ENCODE peak calls at places on chromosome 5, in five cellular contexts. One of them, this sample, is unnamed.

GRCh38 chr5:138655530-138656245 is 80.5 kb upstream of the HSPA9 start:
- DNase-seq in cardiac fibroblast: peak; percentile 46
- DNase-seq in lower lobe of right lung: no peak
- DNase-seq in lower leg skin: no peak
- DNase-seq in bronchial epithelial cell: no peak
- DNase-seq in this sample: no peak

GRCh38 chr5:76257897-76258296 is 145.2 kb upstream of the IQGAP2 start:
- DNase-seq in cardiac fibroblast: no peak
- DNase-seq in lower lobe of right lung: no peak
- DNase-seq in lower leg skin: no peak
- DNase-seq in bronchial epithelial cell: no peak
- DNase-seq in this sample: no peak

GRCh38 chr5:150989695-150990094 is 30.7 kb upstream of the GPX3 start:
- DNase-seq in cardiac fibroblast: peak; percentile 10
- DNase-seq in lower lobe of right lung: no peak
- DNase-seq in lower leg skin: no peak
- DNase-seq in bronchial epithelial cell: no peak
- DNase-seq in this sample: peak; percentile 21

GRCh38 chr5:116573279-116573616 is 1.4 kb downstream of the SEMA6A start:
- DNase-seq in cardiac fibroblast: no peak
- DNase-seq in lower lobe of right lung: peak; percentile 47
- DNase-seq in lower leg skin: peak; percentile 89
- DNase-seq in bronchial epithelial cell: no peak
- DNase-seq in this sample: no peak

GRCh38 chr5:93164690-93165089 is 416.3 kb downstream of the NR2F1-AS1 start:
- DNase-seq in cardiac fibroblast: peak; percentile 95
- DNase-seq in lower lobe of right lung: no peak
- DNase-seq in lower leg skin: no peak
- DNase-seq in bronchial epithelial cell: peak; percentile 70
- DNase-seq in this sample: no peak

GRCh38 chr5:73605223-73606087 is 20.5 kb upstream of the ARHGEF28 start:
- DNase-seq in cardiac fibroblast: peak; percentile 76
- DNase-seq in lower lobe of right lung: no peak
- DNase-seq in lower leg skin: no peak
- DNase-seq in bronchial epithelial cell: peak; percentile 54
- DNase-seq in this sample: no peak

GRCh38 chr5:164597293-164597900 is 1092.0 kb downstream of the MAT2B start:
- DNase-seq in cardiac fibroblast: peak; percentile 1
- DNase-seq in lower lobe of right lung: no peak
- DNase-seq in lower leg skin: no peak
- DNase-seq in bronchial epithelial cell: peak; percentile 20
- DNase-seq in this sample: peak; percentile 9

GRCh38 chr5:44001675-44002380 is 387.4 kb downstream of the FGF10 start:
- DNase-seq in cardiac fibroblast: peak; percentile 40
- DNase-seq in lower lobe of right lung: no peak
- DNase-seq in lower leg skin: no peak
- DNase-seq in bronchial epithelial cell: no peak
- DNase-seq in this sample: no peak

GRCh38 chr5:26231316-26231715 is 807.1 kb downstream of the CDH9 start:
- DNase-seq in cardiac fibroblast: no peak
- DNase-seq in lower lobe of right lung: no peak
- DNase-seq in lower leg skin: peak; percentile 54
- DNase-seq in bronchial epithelial cell: no peak
- DNase-seq in this sample: no peak

GRCh38 chr5:67303356-67303755 is 106.8 kb upstream of the CD180 start:
- DNase-seq in cardiac fibroblast: peak; percentile 84
- DNase-seq in lower lobe of right lung: no peak
- DNase-seq in lower leg skin: no peak
- DNase-seq in bronchial epithelial cell: peak; percentile 67
- DNase-seq in this sample: peak; percentile 1

GRCh38 chr5:112594060-112594850 is 143.4 kb upstream of the APC start:
- DNase-seq in cardiac fibroblast: no peak
- DNase-seq in lower lobe of right lung: no peak
- DNase-seq in lower leg skin: no peak
- DNase-seq in bronchial epithelial cell: peak; percentile 13
- DNase-seq in this sample: no peak

GRCh38 chr5:54197018-54197417 is 113.4 kb downstream of the ARL15 start:
- DNase-seq in cardiac fibroblast: no peak
- DNase-seq in lower lobe of right lung: no peak
- DNase-seq in lower leg skin: no peak
- DNase-seq in bronchial epithelial cell: no peak
- DNase-seq in this sample: no peak

GRCh38 chr5:10689391-10690081 is 71.5 kb downstream of the DAP start:
- DNase-seq in cardiac fibroblast: peak; percentile 64
- DNase-seq in lower lobe of right lung: no peak
- DNase-seq in lower leg skin: no peak
- DNase-seq in bronchial epithelial cell: no peak
- DNase-seq in this sample: peak; percentile 44

GRCh38 chr5:6728011-6728794 is 15.0 kb downstream of the TENT4A start:
- DNase-seq in cardiac fibroblast: no peak
- DNase-seq in lower lobe of right lung: no peak
- DNase-seq in lower leg skin: no peak
- DNase-seq in bronchial epithelial cell: no peak
- DNase-seq in this sample: peak; percentile 72

GRCh38 chr5:57032151-57032551 is 80.2 kb upstream of the MIER3 start:
- DNase-seq in cardiac fibroblast: no peak
- DNase-seq in lower lobe of right lung: no peak
- DNase-seq in lower leg skin: no peak
- DNase-seq in bronchial epithelial cell: peak; percentile 31
- DNase-seq in this sample: no peak

GRCh38 chr5:137097203-137097602 is 401.9 kb downstream of the SPOCK1 start:
- DNase-seq in cardiac fibroblast: peak; percentile 17
- DNase-seq in lower lobe of right lung: no peak
- DNase-seq in lower leg skin: peak; percentile 17
- DNase-seq in bronchial epithelial cell: no peak
- DNase-seq in this sample: no peak

GRCh38 chr5:27313549-27313948 is 275.2 kb upstream of the CDH9 start:
- DNase-seq in cardiac fibroblast: no peak
- DNase-seq in lower lobe of right lung: no peak
- DNase-seq in lower leg skin: no peak
- DNase-seq in bronchial epithelial cell: no peak
- DNase-seq in this sample: no peak

GRCh38 chr5:154683101-154683757 is 71.9 kb upstream of the LARP1 start:
- DNase-seq in cardiac fibroblast: no peak
- DNase-seq in lower lobe of right lung: no peak
- DNase-seq in lower leg skin: no peak
- DNase-seq in bronchial epithelial cell: no peak
- DNase-seq in this sample: no peak

GRCh38 chr5:13251623-13252367 is 692.7 kb downstream of the DNAH5 start:
- DNase-seq in cardiac fibroblast: peak; percentile 13
- DNase-seq in lower lobe of right lung: no peak
- DNase-seq in lower leg skin: no peak
- DNase-seq in bronchial epithelial cell: no peak
- DNase-seq in this sample: no peak

GRCh38 chr5:96338089-96338488 is 95.0 kb downstream of the PCSK1 start:
- DNase-seq in cardiac fibroblast: no peak
- DNase-seq in lower lobe of right lung: no peak
- DNase-seq in lower leg skin: no peak
- DNase-seq in bronchial epithelial cell: no peak
- DNase-seq in this sample: no peak

GRCh38 chr5:41925555-41925946 is 470 bp downstream of the FBXO4 start:
- DNase-seq in cardiac fibroblast: peak; percentile 53
- DNase-seq in lower lobe of right lung: no peak
- DNase-seq in lower leg skin: peak; percentile 87
- DNase-seq in bronchial epithelial cell: peak; percentile 48
- DNase-seq in this sample: no peak

GRCh38 chr5:109485030-109485429 is 75.3 kb upstream of the PJA2 start:
- DNase-seq in cardiac fibroblast: peak; percentile 9
- DNase-seq in lower lobe of right lung: peak; percentile 71
- DNase-seq in lower leg skin: peak; percentile 87
- DNase-seq in bronchial epithelial cell: no peak
- DNase-seq in this sample: no peak
- H3K4me3 ChIP-seq in cardiac fibroblast: no peak overlapping the region
- H3K4me3 ChIP-seq in lower lobe of right lung: no peak overlapping the region
- H3K4me3 ChIP-seq in lower leg skin: no peak overlapping the region
- H3K4me3 ChIP-seq in bronchial epithelial cell: no peak overlapping the region
- H3K4me3 ChIP-seq in this sample: no peak overlapping the region

GRCh38 chr5:135035678-135036030 is 1.6 kb upstream of the PITX1 start:
- DNase-seq in cardiac fibroblast: no peak
- DNase-seq in lower lobe of right lung: peak; percentile 25
- DNase-seq in lower leg skin: no peak
- DNase-seq in bronchial epithelial cell: no peak
- DNase-seq in this sample: no peak

GRCh38 chr5:135034963-135035677 is 1.1 kb upstream of the PITX1 start:
- DNase-seq in cardiac fibroblast: no peak
- DNase-seq in lower lobe of right lung: peak; percentile 24
- DNase-seq in lower leg skin: no peak
- DNase-seq in bronchial epithelial cell: no peak
- DNase-seq in this sample: no peak

GRCh38 chr5:135033866-135034185 is 202 bp downstream of the PITX1 start:
- DNase-seq in cardiac fibroblast: no peak
- DNase-seq in lower lobe of right lung: no peak
- DNase-seq in lower leg skin: no peak
- DNase-seq in bronchial epithelial cell: no peak
- DNase-seq in this sample: no peak

GRCh38 chr5:135033026-135033861 is 784 bp downstream of the PITX1 start:
- DNase-seq in cardiac fibroblast: peak; percentile 30
- DNase-seq in lower lobe of right lung: peak; percentile 45
- DNase-seq in lower leg skin: no peak
- DNase-seq in bronchial epithelial cell: peak; percentile 36
- DNase-seq in this sample: no peak

DNA sequence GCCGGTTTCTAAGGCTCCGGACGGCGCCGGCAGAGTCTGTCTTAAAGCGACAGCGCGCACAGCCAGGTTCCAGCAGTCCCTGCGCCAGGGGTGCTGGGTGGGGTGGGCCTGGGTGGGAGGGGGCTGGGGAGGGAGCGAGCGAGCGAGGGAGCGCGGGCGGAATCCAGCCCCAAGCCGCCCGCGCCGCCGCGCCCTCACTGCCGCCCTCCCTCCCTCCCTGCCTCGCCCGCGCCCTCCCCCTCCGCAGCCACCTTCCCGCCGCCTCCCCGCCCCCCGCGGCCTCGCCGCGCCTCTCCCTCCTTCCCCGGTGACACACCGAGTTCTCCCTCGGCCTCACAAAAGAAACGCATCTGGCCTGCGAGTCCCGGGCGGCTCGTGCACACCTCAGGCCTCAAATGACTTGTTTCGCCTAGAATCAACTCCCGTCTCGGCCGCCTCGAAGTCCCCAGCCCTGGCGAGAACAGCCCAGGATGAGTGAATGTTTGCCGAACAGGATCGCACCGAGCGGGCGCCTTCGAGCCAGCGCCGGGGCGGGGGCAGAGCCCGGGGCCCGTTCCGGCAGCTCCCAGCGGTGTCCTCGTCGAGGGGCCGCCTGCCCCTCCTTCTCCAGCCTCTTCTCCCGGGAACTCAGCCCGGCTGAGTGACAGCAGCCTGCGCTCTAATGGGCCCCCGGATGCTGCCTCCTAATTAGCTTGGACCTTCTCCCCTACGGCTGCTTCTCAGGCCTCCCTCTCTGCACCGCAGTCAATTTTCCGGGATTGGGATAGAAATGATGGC is at the start of gene PITX1:
- DNase-seq in cardiac fibroblast: peak; percentile 12
- DNase-seq in lower lobe of right lung: peak; percentile 52
- DNase-seq in lower leg skin: no peak
- DNase-seq in bronchial epithelial cell: peak; percentile 65
- DNase-seq in this sample: peak; percentile 42
- H3K4me3 ChIP-seq in cardiac fibroblast: peak within 1 kb of the TSS; percentile 18
- H3K4me3 ChIP-seq in lower lobe of right lung: peak within 1 kb of the TSS; percentile 50
- H3K4me3 ChIP-seq in lower leg skin: peak within 1 kb of the TSS; percentile 28
- H3K4me3 ChIP-seq in bronchial epithelial cell: peak within 1 kb of the TSS; percentile 61
- H3K4me3 ChIP-seq in this sample: peak within 1 kb of the TSS; percentile 60

GRCh38 chr5:180785794-180786221 is 16.8 kb downstream of the MGAT1 start:
- DNase-seq in cardiac fibroblast: peak; percentile 79
- DNase-seq in lower lobe of right lung: peak; percentile 59
- DNase-seq in lower leg skin: no peak
- DNase-seq in bronchial epithelial cell: peak; percentile 61
- DNase-seq in this sample: no peak

GRCh38 chr5:180787025-180787424 is 15.6 kb downstream of the MGAT1 start:
- DNase-seq in cardiac fibroblast: no peak
- DNase-seq in lower lobe of right lung: no peak
- DNase-seq in lower leg skin: peak; percentile 84
- DNase-seq in bronchial epithelial cell: no peak
- DNase-seq in this sample: no peak

GRCh38 chr5:180785151-180785781 is 17.3 kb downstream of the MGAT1 start:
- DNase-seq in cardiac fibroblast: peak; percentile 89
- DNase-seq in lower lobe of right lung: no peak
- DNase-seq in lower leg skin: no peak
- DNase-seq in bronchial epithelial cell: peak; percentile 55
- DNase-seq in this sample: no peak

GRCh38 chr5:180787711-180788431 is 14.7 kb downstream of the MGAT1 start:
- DNase-seq in cardiac fibroblast: no peak
- DNase-seq in lower lobe of right lung: no peak
- DNase-seq in lower leg skin: peak; percentile 81
- DNase-seq in bronchial epithelial cell: no peak
- DNase-seq in this sample: no peak

DNA sequence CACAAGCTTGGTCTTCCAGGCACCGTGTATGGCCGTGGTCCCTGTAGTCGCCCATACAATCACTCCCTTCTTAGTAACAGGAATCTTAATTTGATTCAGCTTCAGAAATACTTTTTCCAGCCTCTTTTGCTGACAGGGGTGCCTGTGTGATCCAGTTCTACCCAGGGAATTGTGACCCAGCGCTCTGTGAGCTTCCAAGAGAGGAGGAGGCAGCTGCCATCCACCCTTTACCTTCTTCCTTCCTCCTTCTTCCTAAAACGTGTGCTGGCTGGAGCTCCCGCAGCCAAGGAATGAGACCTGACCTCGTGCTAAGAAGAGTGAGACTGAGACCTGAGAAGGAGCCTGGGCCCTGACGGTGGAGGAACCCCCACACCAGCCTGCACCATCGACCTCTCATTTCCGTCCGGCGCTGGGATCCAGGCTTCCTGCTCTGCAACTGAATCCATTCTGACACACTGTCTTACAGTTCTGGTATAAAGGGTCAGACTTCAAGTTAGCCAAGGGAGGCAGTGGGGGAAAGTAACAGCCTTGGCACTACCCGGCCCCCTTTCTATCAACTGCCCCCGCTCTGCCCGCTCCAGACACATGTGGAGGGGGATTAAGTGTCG is 16.1 kb downstream of the MGAT1 start:
- DNase-seq in cardiac fibroblast: no peak
- DNase-seq in lower lobe of right lung: no peak
- DNase-seq in lower leg skin: peak; percentile 82
- DNase-seq in bronchial epithelial cell: no peak
- DNase-seq in this sample: no peak
- H3K4me3 ChIP-seq in cardiac fibroblast: no peak overlapping the region
- H3K4me3 ChIP-seq in lower lobe of right lung: no peak overlapping the region
- H3K4me3 ChIP-seq in lower leg skin: no peak overlapping the region
- H3K4me3 ChIP-seq in bronchial epithelial cell: no peak overlapping the region
- H3K4me3 ChIP-seq in this sample: no peak overlapping the region

GRCh38 chr5:159103086-159103485 is 3.4 kb upstream of the EBF1 start:
- DNase-seq in cardiac fibroblast: no peak
- DNase-seq in lower lobe of right lung: no peak
- DNase-seq in lower leg skin: no peak
- DNase-seq in bronchial epithelial cell: no peak
- DNase-seq in this sample: no peak

GRCh38 chr5:159106193-159106568 is 6.5 kb upstream of the EBF1 start:
- DNase-seq in cardiac fibroblast: no peak
- DNase-seq in lower lobe of right lung: no peak
- DNase-seq in lower leg skin: no peak
- DNase-seq in bronchial epithelial cell: peak; percentile 4
- DNase-seq in this sample: no peak

GRCh38 chr5:159105318-159106053 is 5.8 kb upstream of the EBF1 start:
- DNase-seq in cardiac fibroblast: no peak
- DNase-seq in lower lobe of right lung: no peak
- DNase-seq in lower leg skin: peak; percentile 84
- DNase-seq in bronchial epithelial cell: no peak
- DNase-seq in this sample: no peak

GRCh38 chr5:159104058-159104651 is 4.4 kb upstream of the EBF1 start:
- DNase-seq in cardiac fibroblast: peak; percentile 61
- DNase-seq in lower lobe of right lung: peak; percentile 41
- DNase-seq in lower leg skin: peak; percentile 83
- DNase-seq in bronchial epithelial cell: peak; percentile 5
- DNase-seq in this sample: no peak

GRCh38 chr5:159104759-159105317 is 5.1 kb upstream of the EBF1 start:
- DNase-seq in cardiac fibroblast: no peak
- DNase-seq in lower lobe of right lung: no peak
- DNase-seq in lower leg skin: peak; percentile 85
- DNase-seq in bronchial epithelial cell: no peak
- DNase-seq in this sample: no peak
- H3K4me3 ChIP-seq in cardiac fibroblast: no peak overlapping the region
- H3K4me3 ChIP-seq in lower lobe of right lung: no peak overlapping the region
- H3K4me3 ChIP-seq in lower leg skin: no peak overlapping the region
- H3K4me3 ChIP-seq in bronchial epithelial cell: no peak overlapping the region
- H3K4me3 ChIP-seq in this sample: no peak overlapping the region